ENCODE peak calls at places on chromosomes 7 and 10, in six cellular contexts. R, G, Z, Q, Y and T are unnamed samples.

GRCh38 chr7:18555968-18556367 is 60.4 kb downstream of the HDAC9 start:
- DNase-seq in R (no peak), G (no peak), Z (no peak), Q (no peak), Y (no peak), T (no peak)

GRCh38 chr7:159116581-159117339 is 27.9 kb downstream of the VIPR2 start:
- DNase-seq in Q (no peak), G (no peak), R (no peak), Z (no peak), Y (no peak), T (no peak)

GRCh38 chr7:18257711-18258110 is 230.1 kb upstream of the PRPS1L1 start:
- DNase-seq in Q (no peak), G (no peak), R (peak; percentile 59), Z (peak; percentile 54), Y (no peak), T (peak; percentile 52)

GRCh38 chr7:133355325-133355708 is 102.4 kb downstream of the EXOC4 start:
- DNase-seq in R (peak; percentile 77), Q (no peak), Y (no peak), Z (no peak), G (no peak), T (peak; percentile 43)

GRCh38 chr7:16416289-16417282 is 4.8 kb downstream of the CRPPA start:
- DNase-seq in Q (no peak), R (peak; percentile 51), Y (no peak), G (no peak), Z (no peak), T (peak; percentile 87)

GRCh38 chr7:138864667-138865066 is 66.7 kb upstream of the ATP6V0A4 start:
- DNase-seq in Z (no peak), R (peak; percentile 83), Y (peak; percentile 22), Q (no peak), G (no peak), T (peak; percentile 88)

GRCh38 chr7:125430013-125430412 is 500.4 kb upstream of the POT1 start:
- DNase-seq in G (no peak), R (no peak), Z (no peak), Q (no peak), Y (no peak), T (no peak)

GRCh38 chr10:102140913-102141540 is 8.2 kb downstream of the PPRC1 start:
- DNase-seq in R (no peak), Q (no peak), G (no peak), Z (no peak), Y (no peak), T (no peak)

GRCh38 chr10:112970036-112970435 is 20.0 kb downstream of the TCF7L2 start:
- DNase-seq in Q (no peak), Y (no peak), R (no peak), G (no peak), Z (no peak), T (no peak)

GRCh38 chr7:138431517-138431916 is 28.5 kb upstream of the TRIM24 start:
- DNase-seq in R (no peak), G (no peak), Q (no peak), Y (no peak), Z (no peak), T (no peak)

GRCh38 chr10:17616403-17617030 is 657 bp downstream of the HACD1 start:
- DNase-seq in Q (peak; percentile 40), R (peak; percentile 73), G (no peak), Y (peak; percentile 26), Z (peak; percentile 47), T (peak; percentile 89)

GRCh38 chr10:108783897-108784296 is 1139.4 kb downstream of the XPNPEP1 start:
- DNase-seq in G (no peak), Z (peak; percentile 71), Y (peak; percentile 54), Q (peak; percentile 60), R (peak; percentile 46), T (peak; percentile 68)